ENCODE peak calls at places on chromosomes 5 and 9, in four cellular contexts. L is HepG2, U is H1, M is K562. N is an unnamed sample.
A peak's percentile ranks its signal among the peaks of the same experiment; 100 is the strongest.

GRCh38 chr9:37790096-37790495 is 5.2 kb upstream of the EXOSC3 start:
- DNase-seq in L (no peak), U (no peak), M (no peak), N (no peak)

GRCh38 chr9:88173378-88173999 is 35.2 kb upstream of the SPATA31C2 start:
- DNase-seq in L (peak; percentile 80), U (peak; percentile 27), M (peak; percentile 42), N (peak; percentile 74)

GRCh38 chr5:56871755-56872154 is 37.6 kb upstream of the SETD9 start:
- DNase-seq in L (no peak), U (no peak), M (no peak), N (no peak)

GRCh38 chr5:157511656-157512644 is 51.9 kb downstream of the NIPAL4 start:
- DNase-seq in L (peak; percentile 79), U (no peak), M (peak; percentile 38), N (peak; percentile 98)

GRCh38 chr5:25412116-25412661 is 767.4 kb upstream of the CDH10 start:
- DNase-seq in L (no peak), U (no peak), M (no peak), N (no peak)

GRCh38 chr9:79003514-79003913 is 568.3 kb upstream of the TLE4 start:
- DNase-seq in L (no peak), U (no peak), M (no peak), N (no peak)

GRCh38 chr9:137190315-137190853 is 1.9 kb downstream of the SSNA1 start:
- DNase-seq in L (no peak), U (no peak), M (no peak), N (no peak)

GRCh38 chr9:127837346-127837745 is 17.1 kb downstream of the ENG start:
- DNase-seq in L (no peak), U (no peak), M (no peak), N (no peak)

GRCh38 chr5:156051972-156052371 is 275.0 kb upstream of the SGCD start:
- DNase-seq in L (no peak), U (peak; percentile 33), M (no peak), N (no peak)

GRCh38 chr5:179265529-179266290 is 79.6 kb downstream of the ADAMTS2 start:
- DNase-seq in L (no peak), U (no peak), M (no peak), N (no peak)

GRCh38 chr5:138636401-138636944 is 61.3 kb upstream of the HSPA9 start:
- DNase-seq in L (no peak), U (no peak), M (no peak), N (no peak)

GRCh38 chr5:34656001-34656699 is at the start of gene RAI14:
- DNase-seq in L (peak; percentile 41), U (peak; percentile 47), M (peak; percentile 91), N (peak; percentile 93)

GRCh38 chr5:67165524-67166459 is 30.8 kb downstream of the CD180 start:
- DNase-seq in L (no peak), U (peak; percentile 64), M (peak; percentile 22), N (peak; percentile 74)

GRCh38 chr5:170747851-170748250 is 35.7 kb upstream of the GABRP start:
- DNase-seq in L (peak; percentile 15), U (no peak), M (peak; percentile 32), N (peak; percentile 29)

GRCh38 chr5:172773481-172774469 is 2.8 kb upstream of the DUSP1 start:
- DNase-seq in L (no peak), U (no peak), M (no peak), N (no peak)

GRCh38 chr5:96703384-96703910 is 41.3 kb downstream of the CAST start:
- DNase-seq in L (peak; percentile 46), U (no peak), M (no peak), N (peak; percentile 40)
- H2AFZ ChIP-seq in L (no peak overlapping the region), U (peak overlapping the region; percentile 93), M (peak overlapping the region; percentile 96), N (peak overlapping the region; percentile 15)

DNA sequence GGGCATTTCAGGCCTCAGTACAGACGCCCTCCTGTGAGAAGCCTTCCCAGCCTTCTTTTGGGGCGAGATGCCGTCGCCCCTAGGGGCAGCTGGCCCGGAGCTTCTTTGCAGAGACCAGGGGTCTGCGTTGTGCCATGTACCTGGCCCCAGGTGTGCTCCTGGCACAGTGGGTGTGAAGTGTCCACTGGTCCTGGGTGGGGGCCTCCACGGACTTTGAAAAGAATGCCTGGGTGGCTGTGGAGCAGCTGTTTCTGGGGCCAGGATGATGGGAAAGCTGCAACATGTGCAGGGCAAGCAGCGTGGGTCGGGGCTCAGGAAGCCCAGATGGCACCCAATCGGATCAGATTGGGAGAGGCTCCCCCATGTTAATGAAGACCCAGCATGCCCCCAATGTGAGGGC is 47.8 kb downstream of the WNK2 start:
- DNase-seq in L (no peak), U (no peak), M (no peak), N (no peak)
- TF ChIP-seq JUN in L (no peak), U (no peak), M (no peak), N (no peak)

DNA sequence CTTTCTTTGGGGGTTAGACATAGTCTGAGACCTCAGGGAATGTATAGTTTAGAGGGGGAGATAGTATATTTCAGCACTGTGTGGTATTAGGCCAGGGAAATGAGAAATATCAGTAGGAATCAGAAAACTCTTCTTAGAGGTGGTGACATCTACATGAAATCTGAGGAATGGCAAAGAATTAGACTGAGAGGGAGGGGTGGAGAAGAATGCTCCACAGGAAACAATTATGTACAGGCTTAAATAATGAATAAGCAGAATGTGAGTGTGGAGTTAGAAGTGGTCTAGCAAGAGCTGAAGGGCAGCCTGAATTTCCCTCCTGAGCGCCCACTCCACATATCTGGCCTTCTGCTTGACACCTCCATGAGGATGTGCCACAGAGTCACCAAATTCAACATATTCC is 3.6 kb upstream of the MACIR start:
- DNase-seq in L (no peak), U (no peak), M (no peak), N (no peak)
- H3K4me3 ChIP-seq in L (no peak overlapping the region), U (no peak overlapping the region), M (no peak overlapping the region), N (no peak overlapping the region)

GRCh38 chr9:69674112-69674511 is 1.9 kb upstream of the APBA1 start:
- DNase-seq in L (no peak), U (no peak), M (no peak), N (peak; percentile 3)
- H2AFZ ChIP-seq in L (no peak overlapping the region), U (peak overlapping the region; percentile 21), M (no peak overlapping the region), N (peak overlapping the region; percentile 49)

GRCh38 chr5:151471276-151471675 is 23.9 kb downstream of the SLC36A1 start:
- DNase-seq in L (no peak), U (no peak), M (no peak), N (no peak)
- TF ChIP-seq JUN in L (no peak), U (no peak), M (no peak), N (no peak)

GRCh38 chr9:34627716-34628655 is 880 bp downstream of the ARID3C start:
- DNase-seq in L (no peak), U (no peak), M (no peak), N (no peak)
- H3K4me3 ChIP-seq in L (peak overlapping the region; percentile 36), U (peak overlapping the region; percentile 43), M (peak overlapping the region; percentile 18), N (no peak overlapping the region)

GRCh38 chr9:121651014-121651294 is 480 bp upstream of the DAB2IP start:
- DNase-seq in L (no peak), U (no peak), M (no peak), N (no peak)
- H2AFZ ChIP-seq in L (no peak overlapping the region), U (no peak overlapping the region), M (no peak overlapping the region), N (peak overlapping the region; percentile 76)

GRCh38 chr5:51389582-51390463 is 6.6 kb downstream of the ISL1 start:
- DNase-seq in L (no peak), U (no peak), M (no peak), N (no peak)
- TF ChIP-seq JUN in L (no peak), U (no peak), M (no peak), N (no peak)

GRCh38 chr9:131397100-131397790 is 3.4 kb downstream of the PRRC2B start:
- DNase-seq in L (no peak), U (no peak), M (peak; percentile 13), N (peak; percentile 43)
- H3K4me3 ChIP-seq in L (peak overlapping the region; percentile 51), U (peak overlapping the region; percentile 39), M (peak overlapping the region; percentile 96), N (peak overlapping the region; percentile 35)

N was measured in endothelial cell of umbilical vein.